ENCODE peak calls at places on chromosomes 7 and 10, in four cellular contexts. U is heart right ventricle; N is CD8-positive, alpha-beta memory T cell; F is tibial artery. H is an unnamed sample.

GRCh38 chr7:114468844-114469243 is 54.2 kb downstream of the FOXP2 start:
- DNase-seq in U (no peak), N (no peak), F (no peak), H (no peak)

GRCh38 chr10:117718970-117719369 is 176.4 kb downstream of the EMX2 start:
- DNase-seq in U (no peak), N (no peak), F (no peak), H (no peak)

GRCh38 chr7:26046878-26047277 is 105.1 kb upstream of the NFE2L3 start:
- DNase-seq in U (no peak), N (no peak), F (no peak), H (no peak)

GRCh38 chr7:33039257-33039904 is 23.2 kb downstream of the NT5C3A start:
- DNase-seq in U (no peak), N (peak; percentile 40), F (no peak), H (no peak)

GRCh38 chr7:836429-836828 is 4.2 kb downstream of the SUN1 start:
- DNase-seq in U (no peak), N (no peak), F (no peak), H (peak; percentile 77)

GRCh38 chr10:121330528-121330927 is 267.7 kb downstream of the FGFR2 start:
- DNase-seq in U (no peak), N (no peak), F (no peak), H (no peak)

GRCh38 chr10:99331207-99331803 is 2.1 kb downstream of the CNNM1 start:
- DNase-seq in U (no peak), N (no peak), F (no peak), H (no peak)

GRCh38 chr7:157427811-157428553 is 91.2 kb downstream of the DNAJB6 start:
- DNase-seq in U (no peak), N (no peak), F (no peak), H (no peak)

GRCh38 chr7:145269418-145270161 is 433.7 kb upstream of the TPK1 start:
- DNase-seq in U (no peak), N (no peak), F (no peak), H (no peak)

GRCh38 chr7:114759347-114760062 is 162.4 kb upstream of the MDFIC start:
- DNase-seq in U (no peak), N (no peak), F (no peak), H (no peak)

DNA sequence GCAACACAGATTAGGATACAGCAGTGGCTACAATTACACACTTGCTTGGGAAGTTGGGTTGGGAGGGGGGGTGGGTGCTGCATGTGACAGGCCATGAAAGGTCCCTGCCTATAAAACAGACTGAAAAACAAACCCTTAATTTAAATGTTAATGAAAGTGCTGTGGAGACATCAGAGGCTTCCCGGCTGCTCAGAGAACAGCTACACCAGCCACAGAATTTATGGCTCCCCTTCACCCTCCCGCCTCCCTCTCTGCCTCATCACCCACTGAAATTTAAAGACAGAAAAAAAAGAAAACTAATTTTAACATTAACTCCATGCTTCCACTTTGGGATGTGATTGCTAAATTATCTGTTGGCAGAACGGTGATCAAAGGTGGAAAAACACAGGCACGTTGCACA is 34.7 kb downstream of the FBXW4 start:
- DNase-seq in U (no peak), N (no peak), F (no peak), H (no peak)
- H3K36me3 ChIP-seq in U (peaks cover 70% of the 10 kb centered on the region), N (peaks cover 22% of the 10 kb centered on the region), F (peaks cover 55% of the 10 kb centered on the region), H (peaks cover 86% of the 10 kb centered on the region)

GRCh38 chr7:6251653-6252052 is 20.8 kb downstream of the CYTH3 start:
- DNase-seq in U (no peak), N (no peak), F (no peak), H (no peak)
- H3K4me3 ChIP-seq in U (no peak overlapping the region), N (no peak overlapping the region), F (no peak overlapping the region), H (no peak overlapping the region)

GRCh38 chr7:117045927-117046710 is 92.8 kb downstream of the ST7 start:
- DNase-seq in U (no peak), N (no peak), F (no peak), H (no peak)
- H3K36me3 ChIP-seq in U (no peaks in the 10 kb centered on the region), N (no peaks in the 10 kb centered on the region), F (no peaks in the 10 kb centered on the region), H (no peaks in the 10 kb centered on the region)

GRCh38 chr7:12481722-12482121 is 78.1 kb upstream of the VWDE start:
- DNase-seq in U (no peak), N (no peak), F (no peak), H (no peak)
- H3K4me3 ChIP-seq in U (no peak overlapping the region), N (peak overlapping the region; percentile 4), F (no peak overlapping the region), H (no peak overlapping the region)

GRCh38 chr7:151124205-151124880 is 38.1 kb downstream of the AGAP3 start:
- DNase-seq in U (no peak), N (no peak), F (no peak), H (no peak)
- H3K36me3 ChIP-seq in U (peaks cover 37% of the 10 kb centered on the region), N (peaks cover 5% of the 10 kb centered on the region), F (peaks cover 38% of the 10 kb centered on the region), H (peaks cover 31% of the 10 kb centered on the region)

GRCh38 chr10:104245066-104245632 is 9.5 kb upstream of the GSTO1 start:
- DNase-seq in U (no peak), N (no peak), F (no peak), H (no peak)

GRCh38 chr10:104242545-104242944 is 10.4 kb upstream of the CFAP43 start:
- DNase-seq in U (no peak), N (no peak), F (no peak), H (no peak)

GRCh38 chr10:104246981-104247380 is 7.7 kb upstream of the GSTO1 start:
- DNase-seq in U (peak; percentile 13), N (no peak), F (no peak), H (no peak)

GRCh38 chr10:104240078-104240477 is 7.9 kb upstream of the CFAP43 start:
- DNase-seq in U (no peak), N (no peak), F (no peak), H (no peak)

GRCh38 chr10:104243567-104243966 is 11.1 kb upstream of the GSTO1 start:
- DNase-seq in U (no peak), N (no peak), F (no peak), H (no peak)
- H3K4me3 ChIP-seq in U (no peak overlapping the region), N (no peak overlapping the region), F (no peak overlapping the region), H (no peak overlapping the region)

GRCh38 chr10:18607503-18607902 is 43.9 kb downstream of the NSUN6 start:
- DNase-seq in U (peak; percentile 54), N (no peak), F (no peak), H (no peak)
- H3K36me3 ChIP-seq in U (peaks cover 28% of the 10 kb centered on the region), N (no peaks in the 10 kb centered on the region), F (no peaks in the 10 kb centered on the region), H (peaks cover 6% of the 10 kb centered on the region)

GRCh38 chr10:48623607-48624132 is 18.8 kb upstream of the ARHGAP22 start:
- DNase-seq in U (no peak), N (no peak), F (no peak), H (peak; percentile 59)

GRCh38 chr10:48626986-48627731 is 22.3 kb upstream of the ARHGAP22 start:
- DNase-seq in U (no peak), N (no peak), F (no peak), H (no peak)

GRCh38 chr10:48627984-48628609 is 23.2 kb upstream of the ARHGAP22 start:
- DNase-seq in U (no peak), N (no peak), F (no peak), H (no peak)

GRCh38 chr10:48623009-48623408 is 18.1 kb upstream of the ARHGAP22 start:
- DNase-seq in U (no peak), N (no peak), F (no peak), H (no peak)

DNA sequence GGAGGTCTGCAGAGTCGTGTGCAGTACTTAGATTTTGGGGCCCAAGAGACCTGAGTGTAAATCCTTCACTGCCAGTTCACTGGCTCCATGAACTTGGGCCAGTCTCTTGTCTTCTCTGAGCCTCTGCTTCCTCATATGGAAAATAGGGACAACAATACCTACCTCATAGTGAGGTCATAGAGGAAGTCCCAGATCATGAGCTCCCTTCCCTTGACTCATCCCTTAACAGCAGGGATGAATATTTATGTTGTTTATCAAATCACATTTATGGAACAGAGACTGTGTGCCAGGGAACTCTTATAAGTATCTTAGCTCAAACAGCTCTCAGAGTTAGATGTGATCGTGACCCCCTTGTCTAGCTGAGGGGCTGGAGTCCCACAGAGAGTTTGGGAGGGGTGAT is 20.1 kb upstream of the ARHGAP22 start:
- DNase-seq in U (no peak), N (no peak), F (no peak), H (no peak)
- H3K4me3 ChIP-seq in U (no peak overlapping the region), N (no peak overlapping the region), F (no peak overlapping the region), H (no peak overlapping the region)